ENCODE peak calls at places on chromosome 13, in four cellular contexts. I is smooth muscle cell of the brain vasculature; G is activated CD4-positive, alpha-beta T cell treated with anti-CD3 and anti-CD28 coated beads, Interleukin-2, amount 50 U/mL, for 1 hour; O is sciatic nerve. E is an unnamed sample.

GRCh38 chr13:39864221-39864620 is 208.8 kb downstream of the COG6 start:
- DNase-seq in I (no peak), G (no peak), O (no peak), E (no peak)

GRCh38 chr13:25135896-25136295 is 36.2 kb downstream of the AMER2 start:
- DNase-seq in I (no peak), O (no peak), G (no peak), E (no peak)

GRCh38 chr13:90103099-90103784 is 1244.2 kb upstream of the MIR17HG start:
- DNase-seq in O (no peak), I (no peak), G (no peak), E (no peak)

GRCh38 chr13:84445776-84446175 is 563.5 kb upstream of the SLITRK1 start:
- DNase-seq in O (no peak), G (no peak), I (no peak), E (peak; percentile 25)

GRCh38 chr13:51737609-51738008 is 66.4 kb downstream of the DHRS12 start:
- DNase-seq in I (no peak), G (no peak), O (no peak), E (no peak)

GRCh38 chr13:98216135-98216565 is 39.1 kb upstream of the RNF113B start:
- DNase-seq in I (peak; percentile 74), G (no peak), O (no peak), E (no peak)

GRCh38 chr13:45447050-45447661 is 17.6 kb upstream of the COG3 start:
- DNase-seq in O (no peak), G (no peak), I (no peak), E (no peak)

GRCh38 chr13:101453784-101454201 is 1.3 kb downstream of the ITGBL1 start:
- DNase-seq in G (no peak), O (no peak), I (no peak), E (no peak)

GRCh38 chr13:92896842-92897241 is 329.8 kb upstream of the GPC6 start:
- DNase-seq in I (no peak), O (no peak), G (no peak), E (no peak)

GRCh38 chr13:113151745-113152707 is 6.4 kb upstream of the PROZ start:
- DNase-seq in G (no peak), I (no peak), O (peak; percentile 61), E (no peak)

GRCh38 chr13:21688056-21688455 is 17.2 kb downstream of the FGF9 start:
- DNase-seq in O (no peak), I (no peak), G (no peak), E (no peak)

GRCh38 chr13:90428522-90429210 is 918.8 kb upstream of the MIR17HG start:
- DNase-seq in O (no peak), G (no peak), I (no peak), E (no peak)

GRCh38 chr13:113765241-113765910 is 6.3 kb downstream of the TMEM255B start:
- DNase-seq in O (peak; percentile 33), G (no peak), I (peak; percentile 23), E (peak; percentile 39)

GRCh38 chr13:31595568-31595967 is 143.8 kb upstream of the RXFP2 start:
- DNase-seq in I (no peak), G (no peak), O (no peak), E (no peak)

GRCh38 chr13:77767413-77767812 is 69.9 kb downstream of the SLAIN1 start:
- DNase-seq in I (no peak), O (no peak), G (no peak), E (no peak)

GRCh38 chr13:60604058-60604457 is 207.0 kb downstream of the TDRD3 start:
- DNase-seq in O (no peak), G (no peak), I (no peak), E (no peak)

GRCh38 chr13:25286308-25286968 is 850 bp downstream of the MTMR6 start:
- DNase-seq in G (peak; percentile 27), I (no peak), O (no peak), E (no peak)

GRCh38 chr13:43979492-43979891 is 99.8 kb downstream of the LACC1 start:
- DNase-seq in I (no peak), G (no peak), O (no peak), E (no peak)

GRCh38 chr13:96862093-96862492 is 132.2 kb downstream of the OXGR1 start:
- DNase-seq in O (no peak), G (no peak), I (no peak), E (no peak)

GRCh38 chr13:38008636-38009035 is 139.1 kb upstream of the TRPC4 start:
- DNase-seq in G (no peak), I (no peak), O (no peak), E (no peak)

GRCh38 chr13:37595162-37595561 is 3.4 kb downstream of the POSTN start:
- DNase-seq in I (no peak), G (no peak), O (no peak), E (no peak)

GRCh38 chr13:99459101-99459500 is 42.2 kb upstream of the TM9SF2 start:
- DNase-seq in G (no peak), O (no peak), I (no peak), E (no peak)

GRCh38 chr13:35500071-35500595 is 23.6 kb upstream of the MAB21L1 start:
- DNase-seq in I (no peak), O (no peak), G (no peak), E (no peak)

GRCh38 chr13:48304132-48304876 is 753 bp downstream of the RB1 start:
- DNase-seq in G (no peak), O (peak; percentile 61), I (no peak), E (peak; percentile 81)

GRCh38 chr13:112781881-112782361 is 92.1 kb downstream of the ATP11A start:
- DNase-seq in O (no peak), I (no peak), G (no peak), E (no peak)

GRCh38 chr13:56700324-56700723 is 440.4 kb upstream of the PRR20A start:
- DNase-seq in G (no peak), I (no peak), O (no peak), E (no peak)

GRCh38 chr13:107233541-107233940 is 665.6 kb upstream of the ARGLU1 start:
- DNase-seq in G (no peak), O (no peak), I (no peak), E (no peak)

GRCh38 chr13:29676941-29677452 is 81.5 kb upstream of the SLC7A1 start:
- DNase-seq in I (no peak), G (no peak), O (no peak), E (no peak)

GRCh38 chr13:112837371-112838037 is 131.5 kb upstream of the MCF2L start:
- DNase-seq in G (no peak), I (no peak), O (peak; percentile 59), E (no peak)

GRCh38 chr13:25319781-25320180 is 18.4 kb downstream of the NUP58 start:
- DNase-seq in O (no peak), I (no peak), G (no peak), E (no peak)

GRCh38 chr13:30318026-30318425 is 10.7 kb upstream of the KATNAL1 start:
- DNase-seq in G (no peak), I (no peak), O (no peak), E (no peak)

GRCh38 chr13:75480691-75481175 is 1.2 kb downstream of the TBC1D4 start:
- DNase-seq in I (no peak), G (peak; percentile 0), O (peak; percentile 68), E (peak; percentile 79)

GRCh38 chr13:25225970-25226369 is 53.9 kb upstream of the AMER2 start:
- DNase-seq in O (no peak), I (no peak), G (no peak), E (no peak)

GRCh38 chr13:36131215-36131930 is at the start of gene DCLK1:
- DNase-seq in G (no peak), O (peak; percentile 85), I (no peak), E (no peak)

GRCh38 chr13:92967923-92968322 is 258.7 kb upstream of the GPC6 start:
- DNase-seq in O (no peak), G (no peak), I (no peak), E (no peak)

GRCh38 chr13:43391021-43391420 is 367.6 kb downstream of the DNAJC15 start:
- DNase-seq in I (no peak), G (no peak), O (no peak), E (no peak)